ENCODE peak calls at places on chromosomes 7 and 10, in ten cellular contexts. X, O, H, W, A, V, U, F, I and G are unnamed samples.

GRCh38 chr7:95199779-95200558 is 124.4 kb downstream of the PON1 start:
- DNase-seq in X (peak), O (peak), H (peak), W (peak), A (no peak), V (no peak), U (peak), F (peak), I (peak), G (no peak)

GRCh38 chr10:1454964-1455363 is 282.4 kb downstream of the ADARB2 start:
- DNase-seq in X (no peak), O (no peak), H (no peak), W (no peak), A (peak), V (no peak), U (no peak), F (no peak), I (no peak), G (no peak)

GRCh38 chr7:49773939-49774458 is 561 bp downstream of the VWC2 start:
- DNase-seq in X (no peak), O (no peak), H (no peak), W (no peak), A (no peak), V (no peak), U (no peak), F (peak), I (peak), G (no peak)

GRCh38 chr7:22895491-22895890 is 72.8 kb upstream of the TOMM7 start:
- DNase-seq in X (no peak), O (no peak), H (no peak), W (no peak), A (no peak), V (no peak), U (no peak), F (no peak), I (no peak), G (no peak)

GRCh38 chr7:151598045-151598444 is 78.3 kb upstream of the RHEB start:
- DNase-seq in X (no peak), O (peak), H (no peak), W (peak), A (no peak), V (no peak), U (peak), F (no peak), I (no peak), G (no peak)

GRCh38 chr10:22478555-22479334 is 133.4 kb downstream of the SPAG6 start:
- DNase-seq in X (no peak), O (no peak), H (no peak), W (no peak), A (no peak), V (no peak), U (no peak), F (no peak), I (no peak), G (no peak)

GRCh38 chr7:36765605-36766004 is 41.3 kb upstream of the AOAH start:
- DNase-seq in X (no peak), O (no peak), H (no peak), W (no peak), A (no peak), V (no peak), U (no peak), F (peak), I (no peak), G (no peak)

GRCh38 chr7:48839108-48839507 is 85.2 kb upstream of the CDC14C start:
- DNase-seq in X (no peak), O (no peak), H (no peak), W (no peak), A (no peak), V (no peak), U (no peak), F (no peak), I (no peak), G (no peak)

GRCh38 chr7:132933076-132933466 is 148.8 kb downstream of the CHCHD3 start:
- DNase-seq in X (no peak), O (peak), H (no peak), W (peak), A (no peak), V (no peak), U (peak), F (no peak), I (peak), G (no peak)

DNA sequence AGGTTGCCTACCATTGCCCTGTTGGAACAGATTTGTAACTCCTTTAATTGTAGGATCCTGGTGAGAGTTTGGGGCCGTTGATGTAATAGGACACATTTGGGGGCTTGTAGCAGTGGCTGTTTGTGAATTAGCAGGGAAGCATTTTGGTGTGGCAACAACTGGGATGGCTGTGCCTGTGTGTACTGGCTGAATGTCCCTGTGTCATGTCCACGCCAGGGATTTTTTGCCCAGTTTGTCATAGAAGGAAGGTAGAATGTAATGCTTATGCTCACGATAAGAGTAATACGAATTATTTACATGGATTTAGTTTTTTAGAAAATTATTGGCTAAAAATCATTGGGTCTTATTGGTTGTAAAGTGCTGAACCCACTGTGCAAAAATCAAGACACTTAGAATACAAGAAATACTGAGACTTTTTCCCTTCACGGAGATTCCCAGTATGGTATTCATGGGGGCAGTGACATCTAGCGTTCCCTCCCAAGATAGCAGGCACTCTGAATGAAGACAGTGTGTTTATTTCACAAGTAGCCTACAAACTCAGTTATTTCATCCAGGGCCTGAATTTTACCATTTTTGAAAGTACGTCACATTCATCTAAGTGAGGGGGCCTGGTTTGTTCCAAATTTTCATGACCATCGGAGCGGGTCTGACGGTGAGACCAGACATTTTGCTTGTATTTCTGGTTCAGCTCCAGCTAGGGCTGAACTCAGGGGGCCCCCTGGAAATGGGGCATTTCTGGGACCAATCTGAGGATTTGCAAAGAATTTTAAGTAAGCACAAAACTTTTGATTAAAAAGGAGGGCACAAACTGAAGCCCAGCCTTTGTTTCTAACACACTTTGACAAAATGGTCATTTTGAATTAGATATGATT is 74.7 kb downstream of the CACNB2 start:
- DNase-seq in X (peak), O (peak), H (no peak), W (peak), A (peak), V (no peak), U (peak), F (peak), I (peak), G (peak)
- TF ChIP-seq CTCF in X (peak), O (peak), H (no peak), W (peak), A (peak), V (peak), U (peak), F (peak), I (peak), G (peak)

GRCh38 chr10:63865210-63865609 is 344.0 kb downstream of the REEP3 start:
- DNase-seq in X (no peak), O (no peak), H (no peak), W (no peak), A (no peak), V (no peak), U (no peak), F (peak), I (no peak), G (no peak)

GRCh38 chr10:63866075-63866746 is 345.0 kb downstream of the REEP3 start:
- DNase-seq in X (peak), O (peak), H (no peak), W (peak), A (peak), V (no peak), U (peak), F (peak), I (peak), G (peak)

GRCh38 chr10:63862860-63863259 is 341.7 kb downstream of the REEP3 start:
- DNase-seq in X (no peak), O (no peak), H (no peak), W (no peak), A (no peak), V (no peak), U (no peak), F (no peak), I (no peak), G (no peak)

DNA sequence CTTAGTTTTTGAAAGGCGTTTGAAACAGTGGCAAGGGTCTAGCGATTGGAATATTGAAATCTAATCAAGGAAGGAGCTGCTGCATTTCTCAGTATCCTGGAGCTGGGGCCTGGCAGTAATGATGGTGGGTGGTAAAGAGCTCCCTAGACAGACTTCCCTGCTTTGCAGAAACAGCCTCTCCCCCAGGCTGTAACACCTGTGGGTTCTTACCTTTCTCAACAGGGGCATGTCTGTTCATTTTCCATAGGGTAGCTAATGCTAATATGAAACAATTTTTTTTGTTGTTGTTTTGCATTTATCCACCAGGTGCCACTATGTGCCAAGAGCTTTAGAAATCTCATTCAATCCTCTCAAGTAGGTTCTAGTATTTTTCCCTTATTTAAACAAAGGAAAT is 345.5 kb downstream of the REEP3 start:
- DNase-seq in X (no peak), O (peak), H (no peak), W (peak), A (no peak), V (no peak), U (peak), F (peak), I (peak), G (peak)
- H3K4me3 ChIP-seq in X (no peak), O (no peak), H (no peak), W (no peak), A (no peak), V (no peak), U (no peak), F (no peak), I (no peak), G (no peak)

GRCh38 chr7:134646425-134647305 is at the start of gene BPGM:
- DNase-seq in X (peak), O (peak), H (peak), W (peak), A (peak), V (peak), U (peak), F (peak), I (peak), G (peak)
- TF ChIP-seq CTCF in X (peak), O (peak), H (no peak), W (peak), A (peak), V (no peak), U (no peak), F (peak), I (peak), G (peak)

DNA sequence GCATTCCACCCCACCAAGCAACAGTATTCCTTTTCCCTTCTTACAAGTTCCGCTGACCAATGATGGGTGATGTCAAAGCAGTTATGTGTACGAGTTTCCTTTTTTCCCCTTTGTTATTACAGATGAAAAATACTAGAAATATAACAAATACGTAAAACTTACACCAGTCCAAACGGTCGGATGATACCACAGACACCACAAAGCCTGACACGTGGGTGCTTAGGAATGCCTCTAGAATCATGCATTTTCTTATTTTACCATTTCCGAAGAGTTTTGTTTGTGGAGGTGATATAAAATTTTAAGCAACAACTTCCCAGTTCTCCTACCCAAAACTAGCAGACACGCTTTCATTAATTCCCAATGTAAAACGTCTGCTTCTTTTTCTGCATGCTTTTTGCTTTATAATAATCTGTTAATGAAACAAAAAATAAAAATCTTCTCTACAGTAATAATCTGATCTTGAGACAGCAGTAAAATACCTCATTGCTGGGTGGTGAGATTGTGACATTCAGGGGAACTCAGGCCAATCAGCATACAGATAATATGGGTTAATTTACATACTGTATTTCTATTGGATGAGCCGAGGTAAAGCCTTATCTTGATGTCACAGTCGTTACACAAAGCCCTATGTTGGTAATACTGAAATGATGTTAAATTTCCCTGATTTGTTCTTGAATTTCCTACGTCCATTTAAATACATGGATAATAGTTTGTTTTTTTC is 811 bp upstream of the GPR85 start:
- DNase-seq in X (no peak), O (peak), H (no peak), W (peak), A (no peak), V (no peak), U (peak), F (peak), I (peak), G (peak)
- H3K4me3 ChIP-seq in X (no peak), O (peak), H (peak), W (peak), A (no peak), V (peak), U (peak), F (peak), I (no peak), G (peak)